ENCODE peak calls at places on chromosomes 6 and 20, in ten cellular contexts. W, C, L, S, X, B, F, M, P and D are unnamed samples.

GRCh38 chr6:34053721-34054120 is 92.2 kb downstream of the GRM4 start:
- DNase-seq in B (no peak), C (peak; percentile 43), F (no peak), M (peak; percentile 21), W (no peak), L (no peak), P (no peak), S (no peak), X (no peak), D (no peak)

GRCh38 chr20:35776513-35777101 is 4.8 kb downstream of the PHF20 start:
- DNase-seq in F (no peak), P (no peak), L (no peak), B (no peak), S (no peak), C (peak; percentile 50), M (peak; percentile 51), X (peak; percentile 87), W (peak; percentile 54), D (no peak)

GRCh38 chr20:9516658-9516987 is 2.2 kb downstream of the LAMP5 start:
- DNase-seq in S (no peak), B (no peak), M (no peak), F (no peak), W (no peak), P (no peak), C (no peak), L (no peak), X (no peak), D (no peak)

GRCh38 chr6:447381-448165 is 56.0 kb downstream of the IRF4 start:
- DNase-seq in L (no peak), X (peak; percentile 14), C (no peak), P (no peak), F (no peak), W (no peak), S (no peak), M (no peak), B (no peak), D (no peak)

GRCh38 chr20:61407561-61407960 is 155.5 kb downstream of the CDH4 start:
- DNase-seq in B (no peak), X (peak; percentile 58), L (no peak), S (no peak), P (no peak), W (no peak), C (no peak), M (no peak), F (no peak), D (no peak)

GRCh38 chr20:9130407-9130995 is 61.6 kb downstream of the PLCB4 start:
- DNase-seq in W (no peak), X (no peak), L (no peak), S (no peak), M (no peak), C (no peak), B (no peak), F (no peak), P (no peak), D (no peak)

GRCh38 chr20:63041776-63042175 is 35.0 kb upstream of the BHLHE23 start:
- DNase-seq in B (no peak), C (no peak), F (no peak), X (no peak), M (no peak), W (no peak), P (no peak), S (no peak), L (no peak), D (no peak)

GRCh38 chr6:4169028-4169789 is 33.8 kb upstream of the ECI2 start:
- DNase-seq in L (no peak), F (no peak), C (no peak), B (no peak), W (no peak), M (no peak), P (no peak), S (no peak), X (no peak), D (no peak)

GRCh38 chr20:46195264-46196038 is 77.3 kb downstream of the CD40 start:
- DNase-seq in W (no peak), M (no peak), B (no peak), C (no peak), X (no peak), L (no peak), S (no peak), P (no peak), F (no peak), D (no peak)

GRCh38 chr6:17703256-17703694 is 3.5 kb downstream of the NUP153 start:
- DNase-seq in M (peak; percentile 23), W (peak; percentile 22), B (no peak), X (no peak), P (no peak), S (no peak), L (no peak), F (peak; percentile 18), C (no peak), D (peak; percentile 17)

GRCh38 chr6:25486580-25486979 is 165.4 kb upstream of the SCGN start:
- DNase-seq in B (no peak), L (no peak), W (no peak), C (no peak), F (no peak), P (no peak), X (no peak), M (peak; percentile 11), S (no peak), D (no peak)

GRCh38 chr20:58547527-58548475 is 32.6 kb upstream of the APCDD1L start:
- DNase-seq in C (no peak), B (no peak), P (no peak), X (no peak), W (no peak), M (no peak), S (no peak), F (no peak), L (no peak), D (no peak)

GRCh38 chr20:44186674-44187053 is 324 bp downstream of the JPH2 start:
- DNase-seq in M (peak; percentile 81), L (no peak), F (no peak), P (no peak), B (no peak), W (no peak), S (no peak), X (no peak), C (peak; percentile 40), D (no peak)

GRCh38 chr20:58297394-58297793 is 12.1 kb upstream of the RAB22A start:
- DNase-seq in P (no peak), C (no peak), B (no peak), S (no peak), L (no peak), M (no peak), X (no peak), F (no peak), W (no peak), D (no peak)

GRCh38 chr20:51366155-51366886 is 176.2 kb downstream of the NFATC2 start:
- DNase-seq in M (no peak), W (peak; percentile 41), B (no peak), C (peak; percentile 41), S (peak; percentile 70), X (no peak), F (peak; percentile 88), P (peak; percentile 60), L (no peak), D (no peak)

GRCh38 chr6:157921685-157922367 is 59.8 kb upstream of the SYNJ2 start:
- DNase-seq in L (no peak), W (peak; percentile 38), S (no peak), X (no peak), M (no peak), F (no peak), B (no peak), P (no peak), C (no peak), D (no peak)

GRCh38 chr20:50967621-50968020 is 9.0 kb downstream of the MOCS3 start:
- DNase-seq in F (no peak), L (peak; percentile 84), S (no peak), W (no peak), M (no peak), B (no peak), X (no peak), P (no peak), C (no peak), D (no peak)

GRCh38 chr6:1525364-1526038 is 84.2 kb upstream of the FOXC1 start:
- DNase-seq in S (no peak), M (no peak), C (no peak), F (no peak), P (no peak), B (no peak), L (no peak), W (no peak), X (no peak), D (no peak)
- H3K27ac ChIP-seq in S (no peak overlapping the region), M (no peak overlapping the region), C (no peak overlapping the region), F (peak overlapping the region; percentile 55), P (no peak overlapping the region), B (no peak overlapping the region), L (no peak overlapping the region), W (no peak overlapping the region), X (no peak overlapping the region), D (no peak overlapping the region)

DNA sequence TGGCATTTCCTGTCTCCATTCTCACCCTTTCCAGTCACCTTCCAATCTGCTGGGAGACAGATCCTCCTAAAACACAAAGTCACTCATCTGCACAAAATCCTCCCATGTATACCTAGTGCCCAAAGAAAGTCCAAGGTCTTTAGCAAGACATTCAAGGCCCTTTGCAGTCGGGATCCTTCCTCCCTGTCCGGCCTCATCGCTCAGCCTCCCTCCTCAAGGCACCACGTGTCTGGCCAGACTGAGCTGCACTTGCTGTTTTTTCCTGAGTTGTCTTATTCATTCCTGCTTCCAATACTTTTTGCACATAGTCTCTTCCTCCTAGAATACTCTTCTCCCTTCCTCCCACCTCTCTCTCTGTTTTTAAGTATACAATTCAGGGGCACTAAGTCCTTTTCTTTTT is 1.4 kb downstream of the TRIM15 start:
- DNase-seq in S (no peak), W (no peak), B (no peak), L (no peak), C (no peak), F (no peak), P (no peak), M (no peak), X (no peak), D (no peak)
- H3K4me1 ChIP-seq in S (no peaks in the 10 kb centered on the region), W (no peaks in the 10 kb centered on the region), B (peaks cover 4% of the 10 kb centered on the region), L (no peaks in the 10 kb centered on the region), C (peaks cover 8% of the 10 kb centered on the region), F (no peaks in the 10 kb centered on the region), P (no peaks in the 10 kb centered on the region), M (no peaks in the 10 kb centered on the region), X (no peaks in the 10 kb centered on the region), D (no peaks in the 10 kb centered on the region)

GRCh38 chr6:105519954-105520353 is 117.1 kb upstream of the PREP start:
- DNase-seq in C (no peak), B (no peak), S (no peak), M (no peak), X (no peak), F (no peak), P (no peak), W (no peak), L (no peak), D (no peak)
- H3K27ac ChIP-seq in C (no peak overlapping the region), B (no peak overlapping the region), S (no peak overlapping the region), M (no peak overlapping the region), X (no peak overlapping the region), F (no peak overlapping the region), P (no peak overlapping the region), W (no peak overlapping the region), L (no peak overlapping the region), D (no peak overlapping the region)

DNA sequence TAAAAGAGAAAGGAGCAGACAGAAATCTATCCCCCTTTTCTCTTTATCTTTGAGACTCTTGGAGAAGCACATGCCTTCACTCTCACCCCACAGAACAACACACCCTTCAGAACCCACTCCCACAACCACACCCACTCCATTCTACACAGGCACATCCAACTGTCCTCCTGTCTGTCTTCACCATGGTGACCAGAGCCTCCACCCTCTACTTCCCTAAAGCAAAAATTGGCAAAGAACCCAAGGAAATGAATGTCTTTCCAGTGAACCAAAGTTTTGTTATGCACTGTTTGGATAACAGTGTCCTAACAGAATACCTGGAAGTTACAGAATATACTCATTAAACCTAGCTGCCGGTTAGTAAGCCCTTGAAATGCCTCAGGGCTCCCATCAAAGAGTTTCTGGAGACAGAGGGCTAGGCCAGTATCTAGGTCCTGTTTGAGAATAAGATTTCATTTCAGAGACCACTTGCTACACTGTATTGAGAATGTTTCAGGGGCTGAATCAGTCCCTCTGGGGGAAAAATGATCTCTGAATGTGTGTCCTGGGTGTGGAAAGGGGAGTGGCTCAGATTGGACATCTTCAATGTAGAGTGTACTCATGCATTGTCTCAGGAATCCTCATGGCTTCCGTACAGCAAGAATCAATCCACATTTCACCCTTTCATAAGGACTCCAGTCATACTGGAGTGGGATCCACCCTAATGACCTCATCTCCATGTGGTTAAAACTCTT is 101.1 kb downstream of the LY86 start:
- DNase-seq in F (no peak), W (no peak), P (no peak), S (no peak), X (no peak), M (no peak), L (no peak), B (no peak), C (no peak), D (no peak)
- H3K4me1 ChIP-seq in F (peaks cover 6% of the 10 kb centered on the region), W (peaks cover 18% of the 10 kb centered on the region), P (no peaks in the 10 kb centered on the region), S (peaks cover 63% of the 10 kb centered on the region), X (peaks cover 17% of the 10 kb centered on the region), M (no peaks in the 10 kb centered on the region), L (no peaks in the 10 kb centered on the region), B (no peaks in the 10 kb centered on the region), C (peaks cover 34% of the 10 kb centered on the region), D (no peaks in the 10 kb centered on the region)